ENCODE peak calls at places on chromosome 19, in five cellular contexts. X is uterus, K is ascending aorta, L is GM23248, C is GM12864. T is an unnamed sample.

GRCh38 chr19:35077411-35078223 is 36.1 kb downstream of the HPN start:
- DNase-seq in X (no peak), K (no peak), L (no peak), C (no peak), T (no peak)

GRCh38 chr19:3179739-3180293 is 1.2 kb downstream of the S1PR4 start:
- DNase-seq in X (no peak), K (no peak), L (no peak), C (no peak), T (no peak)

GRCh38 chr19:46461537-46461936 is 9.8 kb downstream of the PNMA8A start:
- DNase-seq in X (no peak), K (no peak), L (no peak), C (no peak), T (no peak)

GRCh38 chr19:41030651-41031050 is 39.6 kb downstream of the CYP2B6 start:
- DNase-seq in X (no peak), K (no peak), L (no peak), C (no peak), T (no peak)

GRCh38 chr19:40724315-40724714 is 7.4 kb downstream of the ITPKC start:
- DNase-seq in X (no peak), K (no peak), L (no peak), C (no peak), T (no peak)

GRCh38 chr19:49895566-49896297 is 955 bp downstream of the IL4I1 start:
- DNase-seq in X (no peak), K (no peak), L (no peak), C (no peak), T (no peak)

GRCh38 chr19:35206379-35206778 is 22.2 kb downstream of the FAM187B start:
- DNase-seq in X (no peak), K (no peak), L (no peak), C (peak), T (no peak)

GRCh38 chr19:34808566-34808965 is 35.6 kb upstream of the ZNF599 start:
- DNase-seq in X (no peak), K (no peak), L (peak), C (no peak), T (peak)

GRCh38 chr19:35696835-35697234 is 7.5 kb upstream of the ZBTB32 start:
- DNase-seq in X (no peak), K (no peak), L (no peak), C (no peak), T (no peak)

GRCh38 chr19:36547001-36547732 is 19.1 kb upstream of the ZNF260 start:
- DNase-seq in X (no peak), K (no peak), L (peak), C (no peak), T (no peak)

GRCh38 chr19:29188289-29188688 is 24.7 kb downstream of the UQCRFS1 start:
- DNase-seq in X (no peak), K (no peak), L (no peak), C (no peak), T (no peak)

GRCh38 chr19:45528149-45528743 is 21.0 kb downstream of the VASP start:
- DNase-seq in X (no peak), K (no peak), L (peak), C (no peak), T (no peak)

GRCh38 chr19:4911786-4912672 is 2.7 kb downstream of the UHRF1 start:
- DNase-seq in X (peak), K (peak), L (peak), C (peak), T (peak)

GRCh38 chr19:14761607-14762006 is 16.8 kb downstream of the ADGRE2 start:
- DNase-seq in X (no peak), K (no peak), L (no peak), C (no peak), T (no peak)

GRCh38 chr19:14767466-14767971 is 10.8 kb downstream of the ADGRE2 start:
- DNase-seq in X (no peak), K (no peak), L (no peak), C (no peak), T (no peak)

GRCh38 chr19:14762111-14762510 is 16.2 kb downstream of the ADGRE2 start:
- DNase-seq in X (no peak), K (no peak), L (no peak), C (no peak), T (no peak)

GRCh38 chr19:14764401-14764800 is 14.0 kb downstream of the ADGRE2 start:
- DNase-seq in X (no peak), K (no peak), L (no peak), C (no peak), T (no peak)

GRCh38 chr19:14763497-14764145 is 14.7 kb downstream of the ADGRE2 start:
- DNase-seq in X (no peak), K (no peak), L (no peak), C (no peak), T (no peak)
- H3K4me3 ChIP-seq in X (no peak), K (no peak), L (no peak), C (no peak), T (no peak)

GRCh38 chr19:12723383-12723642 is 419 bp downstream of the TNPO2 start:
- DNase-seq in X (no peak), K (no peak), L (peak), C (no peak), T (peak)
- H3K4me3 ChIP-seq in X (peak), K (peak), L (peak), C (peak), T (peak)

DNA sequence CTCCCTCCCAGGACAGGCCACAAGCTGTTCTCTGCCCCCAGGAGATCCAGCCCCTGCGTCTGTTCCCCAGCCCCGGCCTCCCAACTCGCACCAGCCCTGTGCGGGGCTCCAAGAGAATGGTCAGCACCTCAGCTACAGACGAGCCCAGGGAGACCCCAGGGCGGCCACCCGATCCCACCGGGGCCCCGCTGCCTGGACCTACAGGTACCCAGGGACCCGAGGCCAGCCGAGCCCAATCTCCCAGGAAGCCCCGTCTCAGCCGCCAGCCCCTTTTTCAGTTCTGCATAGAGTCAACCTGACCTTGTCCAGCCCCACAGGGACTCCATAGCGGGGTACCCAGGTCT is 5.9 kb downstream of the PNPLA6 start:
- DNase-seq in X (no peak), K (no peak), L (no peak), C (no peak), T (no peak)
- H3K4me3 ChIP-seq in X (no peak), K (no peak), L (no peak), C (no peak), T (no peak)

GRCh38 chr19:48415869-48416268 is 22.4 kb downstream of the GRIN2D start:
- DNase-seq in X (no peak), K (no peak), L (no peak), C (no peak), T (no peak)

GRCh38 chr19:48418317-48419064 is 25.0 kb downstream of the GRIN2D start:
- DNase-seq in X (no peak), K (no peak), L (peak), C (no peak), T (no peak)

GRCh38 chr19:48417436-48417835 is 24.0 kb downstream of the GRIN2D start:
- DNase-seq in X (no peak), K (no peak), L (no peak), C (no peak), T (no peak)

GRCh38 chr19:48421548-48421947 is 24.2 kb upstream of the GRWD1 start:
- DNase-seq in X (peak), K (no peak), L (peak), C (no peak), T (no peak)

DNA sequence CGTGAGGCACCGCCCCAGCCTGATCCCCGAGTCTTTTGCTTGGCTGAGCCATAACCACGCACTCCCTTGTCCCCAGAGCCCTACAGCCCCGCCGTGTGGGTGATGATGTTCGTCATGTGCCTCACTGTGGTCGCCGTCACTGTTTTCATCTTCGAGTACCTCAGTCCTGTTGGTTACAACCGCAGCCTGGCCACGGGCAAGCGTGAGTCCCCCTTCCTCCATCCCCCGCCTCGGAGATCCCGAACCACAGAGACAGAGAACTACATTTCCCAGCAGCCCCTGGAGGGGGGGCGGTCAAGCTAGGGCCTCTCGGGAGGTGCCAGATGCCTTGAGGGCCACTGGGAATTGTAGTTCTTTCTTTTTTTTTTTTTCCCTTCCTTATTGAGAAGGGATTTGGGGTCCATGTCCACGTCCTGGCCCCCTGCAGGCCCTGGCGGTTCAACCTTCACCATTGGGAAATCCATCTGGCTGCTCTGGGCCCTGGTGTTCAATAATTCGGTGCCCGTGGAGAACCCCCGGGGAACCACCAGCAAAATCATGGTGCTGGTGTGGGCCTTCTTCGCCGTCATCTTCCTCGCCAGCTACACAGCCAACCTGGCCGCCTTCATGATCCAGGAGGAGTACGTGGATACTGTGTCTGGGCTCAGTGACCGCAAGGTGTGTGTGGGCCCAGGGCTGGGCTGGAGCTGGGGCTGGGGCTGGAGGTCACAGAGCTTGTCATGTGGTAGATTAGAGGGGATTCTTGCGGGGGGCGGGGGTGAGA is 25.9 kb downstream of the GRIN2D start:
- DNase-seq in X (no peak), K (no peak), L (peak), C (no peak), T (peak)
- H3K4me3 ChIP-seq in X (no peak), K (no peak), L (no peak), C (peak), T (no peak)

T was measured in adipocyte.